ENCODE peak calls at places on chromosomes 7 and 10, in seven cellular contexts. N is HFFc6; A is CD8-positive, alpha-beta T cell; E is CD14-positive monocyte; C is ovary; B is adrenal gland; Q is MCF 10A. G is an unnamed sample.

GRCh38 chr7:24724451-24725190 is 32.6 kb downstream of the GSDME start:
- DNase-seq in N (no peak), A (no peak), E (no peak), C (no peak), B (no peak), Q (no peak), G (no peak)

GRCh38 chr7:73865738-73866445 is 4.9 kb downstream of the TMEM270 start:
- DNase-seq in N (peak; percentile 56), A (no peak), E (no peak), C (peak; percentile 67), B (peak; percentile 35), Q (peak; percentile 68), G (peak; percentile 50)

GRCh38 chr10:70909326-70909935 is 21.1 kb upstream of the PCBD1 start:
- DNase-seq in N (no peak), A (no peak), E (peak; percentile 30), C (peak; percentile 14), B (no peak), Q (no peak), G (no peak)

GRCh38 chr7:150325110-150325611 is 1.8 kb upstream of the ACTR3C start:
- DNase-seq in N (no peak), A (no peak), E (peak; percentile 67), C (no peak), B (no peak), Q (no peak), G (no peak)

GRCh38 chr7:81688622-81689411 is 81.0 kb downstream of the HGF start:
- DNase-seq in N (no peak), A (no peak), E (no peak), C (no peak), B (no peak), Q (no peak), G (no peak)

GRCh38 chr10:29627201-29628105 is 7.3 kb downstream of the SVIL start:
- DNase-seq in N (peak; percentile 10), A (no peak), E (no peak), C (no peak), B (no peak), Q (peak; percentile 41), G (no peak)

GRCh38 chr10:69269761-69270160 is 8.5 kb upstream of the HK1 start:
- DNase-seq in N (no peak), A (no peak), E (no peak), C (no peak), B (no peak), Q (peak; percentile 54), G (no peak)

GRCh38 chr7:157690833-157691382 is 354.1 kb downstream of the DNAJB6 start:
- DNase-seq in N (no peak), A (no peak), E (peak; percentile 27), C (peak; percentile 45), B (peak; percentile 31), Q (no peak), G (no peak)

GRCh38 chr7:96118449-96119001 is 203.4 kb downstream of the SLC25A13 start:
- DNase-seq in N (no peak), A (no peak), E (no peak), C (no peak), B (no peak), Q (no peak), G (no peak)

GRCh38 chr10:63717089-63717715 is 196.0 kb downstream of the REEP3 start:
- DNase-seq in N (no peak), A (no peak), E (no peak), C (no peak), B (no peak), Q (no peak), G (no peak)

GRCh38 chr10:116665541-116666125 is 44.9 kb downstream of the PNLIPRP2 start:
- DNase-seq in N (no peak), A (no peak), E (no peak), C (peak; percentile 73), B (peak; percentile 63), Q (no peak), G (no peak)

GRCh38 chr10:70307096-70307495 is 23.3 kb upstream of the NPFFR1 start:
- DNase-seq in N (no peak), A (no peak), E (no peak), C (no peak), B (no peak), Q (no peak), G (no peak)

DNA sequence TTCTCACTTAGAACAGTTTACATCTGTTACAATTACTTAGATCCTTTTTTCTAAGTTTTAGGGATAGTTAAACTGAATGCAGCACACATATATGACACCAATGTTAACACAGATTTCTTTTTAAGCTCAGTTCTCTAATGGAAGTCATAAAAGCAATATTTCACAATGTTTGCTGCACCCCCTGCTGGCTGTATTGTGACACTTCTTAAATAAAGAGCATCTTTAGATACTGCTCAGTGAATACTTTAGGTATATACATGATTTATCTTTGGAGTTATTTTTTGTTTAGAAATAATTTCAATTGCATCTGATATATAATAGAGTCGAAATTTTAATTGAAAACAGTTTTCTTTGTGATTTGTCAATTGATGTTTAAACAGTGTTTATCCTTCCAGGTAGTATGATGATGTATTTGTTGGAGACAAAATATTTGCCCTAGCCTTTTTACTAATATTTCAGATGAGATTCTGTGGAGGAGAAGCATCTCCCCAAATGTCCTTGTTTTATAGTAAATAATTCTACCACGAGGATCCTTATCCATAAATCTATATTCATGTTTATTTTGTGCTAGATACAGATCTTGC is 174.4 kb downstream of the ST7 start:
- DNase-seq in N (peak; percentile 60), A (no peak), E (no peak), C (peak; percentile 39), B (peak; percentile 24), Q (peak; percentile 73), G (no peak)
- TF ChIP-seq CTCF in N (peak; percentile 93), A (peak; percentile 92), E (peak; percentile 96), C (peak; percentile 56), B (peak; percentile 86), Q (peak; percentile 72), G (peak; percentile 70)

GRCh38 chr10:11411926-11412545 is 199.4 kb downstream of the USP6NL start:
- DNase-seq in N (no peak), A (no peak), E (no peak), C (no peak), B (no peak), Q (no peak), G (no peak)
- TF ChIP-seq CTCF in N (no peak), A (no peak), E (no peak), C (no peak), B (no peak), Q (no peak), G (no peak)

GRCh38 chr7:83934118-83934734 is 260.4 kb downstream of the SEMA3A start:
- DNase-seq in N (no peak), A (no peak), E (no peak), C (no peak), B (no peak), Q (no peak), G (no peak)
- TF ChIP-seq CTCF in N (peak; percentile 83), A (no peak), E (peak; percentile 66), C (no peak), B (peak; percentile 12), Q (peak; percentile 26), G (no peak)

GRCh38 chr7:47988496-47989386 is 9.3 kb upstream of the HUS1 start:
- DNase-seq in N (peak; percentile 4), A (no peak), E (no peak), C (no peak), B (no peak), Q (peak; percentile 17), G (no peak)

GRCh38 chr7:47990592-47990991 is 11.2 kb upstream of the HUS1 start:
- DNase-seq in N (no peak), A (no peak), E (no peak), C (no peak), B (no peak), Q (no peak), G (no peak)

GRCh38 chr7:47991741-47992311 is 12.4 kb upstream of the HUS1 start:
- DNase-seq in N (peak; percentile 28), A (peak; percentile 73), E (peak; percentile 85), C (peak; percentile 78), B (peak; percentile 79), Q (peak; percentile 66), G (peak; percentile 92)

GRCh38 chr7:47991270-47991669 is 11.9 kb upstream of the HUS1 start:
- DNase-seq in N (no peak), A (no peak), E (no peak), C (no peak), B (no peak), Q (no peak), G (no peak)

GRCh38 chr7:47992446-47992845 is 13.0 kb upstream of the HUS1 start:
- DNase-seq in N (no peak), A (no peak), E (no peak), C (no peak), B (no peak), Q (no peak), G (no peak)
- TF ChIP-seq CTCF in N (no peak), A (no peak), E (no peak), C (no peak), B (no peak), Q (no peak), G (no peak)

GRCh38 chr10:82377608-82378007 is 502.6 kb downstream of the NRG3 start:
- DNase-seq in N (no peak), A (no peak), E (no peak), C (no peak), B (no peak), Q (peak; percentile 58), G (no peak)
- TF ChIP-seq CTCF in N (peak; percentile 13), A (no peak), E (no peak), C (no peak), B (peak; percentile 19), Q (no peak), G (no peak)

GRCh38 chr7:47536705-47537611 is 45.0 kb downstream of the TNS3 start:
- DNase-seq in N (peak; percentile 50), A (no peak), E (no peak), C (peak; percentile 80), B (no peak), Q (no peak), G (no peak)

GRCh38 chr7:47537716-47538640 is 43.9 kb downstream of the TNS3 start:
- DNase-seq in N (no peak), A (no peak), E (no peak), C (no peak), B (no peak), Q (no peak), G (no peak)

GRCh38 chr7:47534322-47535032 is 47.4 kb downstream of the TNS3 start:
- DNase-seq in N (no peak), A (no peak), E (no peak), C (no peak), B (no peak), Q (no peak), G (no peak)

GRCh38 chr7:47535704-47536628 is 45.9 kb downstream of the TNS3 start:
- DNase-seq in N (no peak), A (no peak), E (no peak), C (no peak), B (no peak), Q (no peak), G (no peak)

DNA sequence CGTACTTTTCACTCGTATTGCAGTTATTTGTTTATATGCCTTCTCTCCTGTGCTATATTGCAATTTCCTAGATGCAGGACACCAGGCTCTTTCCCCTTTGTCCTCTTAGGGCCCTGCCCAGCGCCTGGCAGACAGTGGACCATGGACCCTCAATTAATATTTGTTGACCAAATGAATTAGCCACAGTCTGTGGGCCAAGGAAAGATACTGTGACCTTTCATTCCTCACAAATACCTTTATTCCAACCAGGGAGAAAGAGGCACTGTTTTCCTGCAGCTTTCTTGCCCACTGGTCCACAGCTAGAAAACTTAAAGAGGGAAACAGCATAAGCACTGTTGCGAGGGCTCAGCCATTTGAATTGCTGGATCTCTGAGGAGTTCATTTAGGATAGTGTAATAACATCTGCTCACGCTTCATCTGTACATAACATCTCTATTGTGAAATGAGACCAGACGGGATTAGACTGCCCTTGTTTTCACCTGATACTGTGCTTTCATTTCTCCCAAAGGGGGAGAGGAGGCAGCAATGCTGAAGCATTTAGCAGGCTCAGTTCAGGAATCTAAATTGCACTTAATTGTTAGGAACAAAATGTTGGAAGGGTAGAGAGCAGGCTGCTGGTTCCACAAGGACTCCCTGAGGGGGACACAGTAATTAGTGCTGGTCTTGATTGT is 46.7 kb downstream of the TNS3 start:
- DNase-seq in N (no peak), A (no peak), E (no peak), C (no peak), B (no peak), Q (no peak), G (no peak)
- TF ChIP-seq CTCF in N (no peak), A (no peak), E (no peak), C (no peak), B (no peak), Q (no peak), G (no peak)

G was measured in GM10248.